ENCODE peak calls at places on chromosomes 1 and 21, in four cellular contexts. One of them, this sample, is unnamed.
A peak's percentile ranks its signal among the peaks of the same experiment; 100 is the strongest.

GRCh38 chr1:67586596-67586995 is 98.4 kb upstream of the GADD45A start:
- DNase-seq in esophagus squamous epithelium: no peak
- DNase-seq in suprapubic skin: no peak
- DNase-seq in fibroblast of mammary gland: peak; percentile 48
- DNase-seq in this sample: no peak

GRCh38 chr1:203324103-203325003 is 19.0 kb downstream of the BTG2 start:
- DNase-seq in esophagus squamous epithelium: no peak
- DNase-seq in suprapubic skin: no peak
- DNase-seq in fibroblast of mammary gland: no peak
- DNase-seq in this sample: no peak

GRCh38 chr1:169999357-169999756 is 75.1 kb downstream of the KIFAP3 start:
- DNase-seq in esophagus squamous epithelium: no peak
- DNase-seq in suprapubic skin: no peak
- DNase-seq in fibroblast of mammary gland: peak; percentile 90
- DNase-seq in this sample: no peak

GRCh38 chr1:200780545-200781444 is 42.1 kb downstream of the CAMSAP2 start:
- DNase-seq in esophagus squamous epithelium: no peak
- DNase-seq in suprapubic skin: no peak
- DNase-seq in fibroblast of mammary gland: peak; percentile 20
- DNase-seq in this sample: no peak

GRCh38 chr1:168236836-168237611 is 11.2 kb downstream of the SFT2D2 start:
- DNase-seq in esophagus squamous epithelium: no peak
- DNase-seq in suprapubic skin: no peak
- DNase-seq in fibroblast of mammary gland: peak; percentile 69
- DNase-seq in this sample: no peak

GRCh38 chr1:236608930-236609726 is 4.8 kb upstream of the HEATR1 start:
- DNase-seq in esophagus squamous epithelium: no peak
- DNase-seq in suprapubic skin: no peak
- DNase-seq in fibroblast of mammary gland: peak; percentile 64
- DNase-seq in this sample: no peak

GRCh38 chr1:231011360-231011759 is 28.7 kb downstream of the FAM89A start:
- DNase-seq in esophagus squamous epithelium: no peak
- DNase-seq in suprapubic skin: no peak
- DNase-seq in fibroblast of mammary gland: no peak
- DNase-seq in this sample: no peak

GRCh38 chr1:109812691-109813393 is 49.1 kb upstream of the EPS8L3 start:
- DNase-seq in esophagus squamous epithelium: no peak
- DNase-seq in suprapubic skin: no peak
- DNase-seq in fibroblast of mammary gland: no peak
- DNase-seq in this sample: no peak

GRCh38 chr1:40404670-40405462 is 31.3 kb downstream of the SMAP2 start:
- DNase-seq in esophagus squamous epithelium: no peak
- DNase-seq in suprapubic skin: no peak
- DNase-seq in fibroblast of mammary gland: peak; percentile 77
- DNase-seq in this sample: no peak

GRCh38 chr1:215606564-215607168 is 39.6 kb downstream of the KCTD3 start:
- DNase-seq in esophagus squamous epithelium: no peak
- DNase-seq in suprapubic skin: no peak
- DNase-seq in fibroblast of mammary gland: peak; percentile 47
- DNase-seq in this sample: no peak

GRCh38 chr21:43591468-43592050 is 67.7 kb downstream of the HSF2BP start:
- DNase-seq in esophagus squamous epithelium: no peak
- DNase-seq in suprapubic skin: no peak
- DNase-seq in fibroblast of mammary gland: peak; percentile 84
- DNase-seq in this sample: no peak

GRCh38 chr1:38213720-38214367 is 167.3 kb upstream of the POU3F1 start:
- DNase-seq in esophagus squamous epithelium: no peak
- DNase-seq in suprapubic skin: no peak
- DNase-seq in fibroblast of mammary gland: no peak
- DNase-seq in this sample: no peak

GRCh38 chr1:113783254-113784103 is 24.2 kb upstream of the PHTF1 start:
- DNase-seq in esophagus squamous epithelium: no peak
- DNase-seq in suprapubic skin: no peak
- DNase-seq in fibroblast of mammary gland: peak; percentile 60
- DNase-seq in this sample: no peak

GRCh38 chr1:169928438-169929209 is 34.9 kb upstream of the SCYL3 start:
- DNase-seq in esophagus squamous epithelium: no peak
- DNase-seq in suprapubic skin: no peak
- DNase-seq in fibroblast of mammary gland: peak; percentile 76
- DNase-seq in this sample: no peak

GRCh38 chr1:180167021-180167701 is 12.5 kb downstream of the QSOX1 start:
- DNase-seq in esophagus squamous epithelium: no peak
- DNase-seq in suprapubic skin: no peak
- DNase-seq in fibroblast of mammary gland: no peak
- DNase-seq in this sample: no peak

GRCh38 chr1:223704921-223705878 is 7.1 kb upstream of the CAPN2 start:
- DNase-seq in esophagus squamous epithelium: no peak
- DNase-seq in suprapubic skin: peak; percentile 69
- DNase-seq in fibroblast of mammary gland: peak; percentile 45
- DNase-seq in this sample: no peak

GRCh38 chr1:186722711-186723309 is 42.6 kb upstream of the PTGS2 start:
- DNase-seq in esophagus squamous epithelium: no peak
- DNase-seq in suprapubic skin: no peak
- DNase-seq in fibroblast of mammary gland: peak; percentile 59
- DNase-seq in this sample: no peak

GRCh38 chr1:115184260-115184950 is 95.1 kb upstream of the TSPAN2 start:
- DNase-seq in esophagus squamous epithelium: no peak
- DNase-seq in suprapubic skin: no peak
- DNase-seq in fibroblast of mammary gland: peak; percentile 66
- DNase-seq in this sample: no peak

GRCh38 chr1:86775395-86775794 is 71.0 kb downstream of the SH3GLB1 start:
- DNase-seq in esophagus squamous epithelium: no peak
- DNase-seq in suprapubic skin: no peak
- DNase-seq in fibroblast of mammary gland: no peak
- DNase-seq in this sample: no peak

GRCh38 chr21:33229099-33229775 is 501 bp upstream of the IFNAR2 start:
- DNase-seq in esophagus squamous epithelium: no peak
- DNase-seq in suprapubic skin: no peak
- DNase-seq in fibroblast of mammary gland: no peak
- DNase-seq in this sample: no peak

GRCh38 chr21:33229776-33230517 is at the start of gene IFNAR2:
- DNase-seq in esophagus squamous epithelium: no peak
- DNase-seq in suprapubic skin: no peak
- DNase-seq in fibroblast of mammary gland: peak; percentile 38
- DNase-seq in this sample: peak; percentile 89

GRCh38 chr21:33231526-33231925 is 1.8 kb downstream of the IFNAR2 start:
- DNase-seq in esophagus squamous epithelium: no peak
- DNase-seq in suprapubic skin: no peak
- DNase-seq in fibroblast of mammary gland: no peak
- DNase-seq in this sample: no peak

GRCh38 chr21:33232640-33233039 is 2.9 kb downstream of the IFNAR2 start:
- DNase-seq in esophagus squamous epithelium: no peak
- DNase-seq in suprapubic skin: no peak
- DNase-seq in fibroblast of mammary gland: no peak
- DNase-seq in this sample: no peak

DNA sequence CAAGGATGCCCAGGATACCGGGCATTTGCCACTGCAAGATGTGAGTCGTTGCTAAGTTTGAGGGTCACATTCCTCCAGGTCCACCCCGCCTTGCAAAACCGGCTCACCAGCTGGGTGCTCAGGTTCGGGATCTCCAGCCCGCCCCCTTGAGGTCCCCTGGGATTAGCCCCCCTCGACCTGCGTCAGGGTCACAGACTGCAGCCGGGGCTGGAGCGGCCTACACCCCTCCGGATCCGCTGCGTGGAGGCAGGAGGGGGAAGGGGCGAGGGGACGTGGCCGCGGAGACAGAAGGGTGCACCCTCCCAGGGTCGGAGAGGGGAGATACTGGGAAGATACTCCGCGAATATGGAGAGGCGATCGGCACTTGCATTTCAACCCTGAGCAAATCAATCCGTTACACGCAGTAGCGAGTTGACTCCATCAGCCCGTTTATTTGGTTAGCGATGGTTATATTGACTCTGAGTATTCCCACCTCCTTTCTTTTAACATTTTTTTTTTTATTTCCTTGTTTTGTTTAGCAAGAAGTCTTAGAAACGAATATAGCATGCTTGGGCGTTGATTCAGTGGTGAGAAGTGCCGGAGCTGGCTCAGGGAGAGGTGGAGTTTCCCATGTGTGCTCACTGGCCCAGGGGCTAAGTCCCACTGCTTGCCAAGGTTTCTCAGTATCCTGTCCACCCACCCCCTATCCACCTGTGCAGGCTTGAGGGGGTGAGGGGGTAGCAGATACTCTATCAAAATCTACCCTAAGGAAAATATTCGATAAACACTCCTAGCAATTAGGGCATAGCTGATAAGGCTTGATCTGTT is 983 bp downstream of the IFNAR2 start:
- DNase-seq in esophagus squamous epithelium: no peak
- DNase-seq in suprapubic skin: peak; percentile 84
- DNase-seq in fibroblast of mammary gland: peak; percentile 54
- DNase-seq in this sample: peak; percentile 85
- TF ChIP-seq CTCF in esophagus squamous epithelium: no peak
- TF ChIP-seq CTCF in suprapubic skin: no peak
- TF ChIP-seq CTCF in fibroblast of mammary gland: no peak
- TF ChIP-seq CTCF in this sample: peak; percentile 11

DNA sequence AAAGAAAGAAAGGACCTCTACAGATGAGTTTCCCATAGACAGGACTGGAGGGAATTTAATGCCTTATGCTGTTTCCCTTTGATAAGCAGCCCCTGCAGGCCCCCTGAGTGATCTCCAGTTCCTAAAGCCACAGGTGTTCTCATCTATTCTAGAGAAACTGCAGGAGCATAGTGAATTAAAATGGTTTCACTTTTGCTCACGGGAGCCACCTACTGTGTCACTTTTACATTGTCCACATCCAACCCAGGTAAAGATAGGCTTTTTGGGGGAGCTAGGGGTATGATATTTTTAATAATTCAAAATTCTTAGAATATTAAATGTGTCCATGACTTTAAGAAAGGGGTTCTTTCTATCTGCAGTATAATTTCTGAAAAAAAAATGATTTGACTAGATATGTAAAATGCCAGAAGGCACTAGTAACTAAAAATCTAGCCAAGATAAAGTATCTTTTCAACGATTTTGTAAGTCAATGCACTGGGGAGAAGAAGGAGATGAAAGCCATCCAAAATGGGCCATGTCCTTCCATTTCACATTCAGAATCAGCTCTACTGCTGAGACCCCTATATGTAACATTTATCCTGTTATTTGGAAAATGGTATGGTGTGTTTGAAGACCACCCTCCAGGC is 267.3 kb upstream of the DUSP10 start:
- DNase-seq in esophagus squamous epithelium: no peak
- DNase-seq in suprapubic skin: no peak
- DNase-seq in fibroblast of mammary gland: peak; percentile 32
- DNase-seq in this sample: no peak
- TF ChIP-seq CTCF in esophagus squamous epithelium: peak; percentile 22
- TF ChIP-seq CTCF in suprapubic skin: no peak
- TF ChIP-seq CTCF in fibroblast of mammary gland: peak; percentile 28
- TF ChIP-seq CTCF in this sample: peak; percentile 61

GRCh38 chr1:31883357-31883942 is 54.7 kb downstream of the PTP4A2 start:
- DNase-seq in esophagus squamous epithelium: no peak
- DNase-seq in suprapubic skin: no peak
- DNase-seq in fibroblast of mammary gland: no peak
- DNase-seq in this sample: no peak

GRCh38 chr1:31881698-31882000 is 56.5 kb downstream of the PTP4A2 start:
- DNase-seq in esophagus squamous epithelium: no peak
- DNase-seq in suprapubic skin: no peak
- DNase-seq in fibroblast of mammary gland: no peak
- DNase-seq in this sample: no peak

GRCh38 chr1:31879981-31880608 is 58.1 kb downstream of the PTP4A2 start:
- DNase-seq in esophagus squamous epithelium: no peak
- DNase-seq in suprapubic skin: no peak
- DNase-seq in fibroblast of mammary gland: no peak
- DNase-seq in this sample: no peak

GRCh38 chr1:31878018-31878417 is 60.1 kb downstream of the PTP4A2 start:
- DNase-seq in esophagus squamous epithelium: no peak
- DNase-seq in suprapubic skin: no peak
- DNase-seq in fibroblast of mammary gland: peak; percentile 9
- DNase-seq in this sample: no peak

GRCh38 chr1:31880957-31881697 is 57.0 kb downstream of the PTP4A2 start:
- DNase-seq in esophagus squamous epithelium: no peak
- DNase-seq in suprapubic skin: no peak
- DNase-seq in fibroblast of mammary gland: no peak
- DNase-seq in this sample: no peak
- TF ChIP-seq CTCF in esophagus squamous epithelium: no peak
- TF ChIP-seq CTCF in suprapubic skin: no peak
- TF ChIP-seq CTCF in fibroblast of mammary gland: no peak
- TF ChIP-seq CTCF in this sample: no peak

DNA sequence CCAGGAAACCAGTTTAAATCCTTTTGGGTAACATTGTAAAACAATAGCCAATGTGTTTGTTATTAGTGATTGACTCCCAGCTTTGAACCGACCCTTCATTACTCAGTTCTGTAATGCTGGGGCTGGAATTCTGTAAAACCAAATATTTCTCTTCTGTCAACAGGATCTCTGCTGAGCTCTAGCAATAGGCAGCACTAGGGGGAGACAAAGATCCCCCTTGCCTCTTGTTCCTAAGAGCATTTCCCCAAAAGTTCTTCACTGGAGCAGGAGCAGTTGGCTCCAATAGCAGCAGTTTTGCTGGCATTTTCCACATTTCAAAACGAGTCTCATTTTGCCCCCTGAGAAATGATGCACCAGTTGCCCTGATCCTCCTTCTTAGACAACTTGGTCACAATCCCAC is 1671.1 kb downstream of the MRPL39 start:
- DNase-seq in esophagus squamous epithelium: no peak
- DNase-seq in suprapubic skin: no peak
- DNase-seq in fibroblast of mammary gland: peak; percentile 5
- DNase-seq in this sample: no peak
- TF ChIP-seq CTCF in esophagus squamous epithelium: no peak
- TF ChIP-seq CTCF in suprapubic skin: peak; percentile 28
- TF ChIP-seq CTCF in fibroblast of mammary gland: no peak
- TF ChIP-seq CTCF in this sample: no peak

GRCh38 chr1:178033019-178033418 is 60.9 kb upstream of the RASAL2 start:
- DNase-seq in esophagus squamous epithelium: no peak
- DNase-seq in suprapubic skin: no peak
- DNase-seq in fibroblast of mammary gland: no peak
- DNase-seq in this sample: no peak

GRCh38 chr1:178030452-178030851 is 60.6 kb upstream of the SEC16B start:
- DNase-seq in esophagus squamous epithelium: no peak
- DNase-seq in suprapubic skin: no peak
- DNase-seq in fibroblast of mammary gland: no peak
- DNase-seq in this sample: no peak

GRCh38 chr1:178028973-178029481 is 59.2 kb upstream of the SEC16B start:
- DNase-seq in esophagus squamous epithelium: no peak
- DNase-seq in suprapubic skin: no peak
- DNase-seq in fibroblast of mammary gland: no peak
- DNase-seq in this sample: no peak

GRCh38 chr1:178034676-178035075 is 59.2 kb upstream of the RASAL2 start:
- DNase-seq in esophagus squamous epithelium: no peak
- DNase-seq in suprapubic skin: no peak
- DNase-seq in fibroblast of mammary gland: no peak
- DNase-seq in this sample: no peak

GRCh38 chr1:178031856-178032320 is 62.0 kb upstream of the RASAL2 start:
- DNase-seq in esophagus squamous epithelium: peak; percentile 3
- DNase-seq in suprapubic skin: peak; percentile 94
- DNase-seq in fibroblast of mammary gland: peak; percentile 93
- DNase-seq in this sample: peak; percentile 92
- TF ChIP-seq CTCF in esophagus squamous epithelium: peak; percentile 78
- TF ChIP-seq CTCF in suprapubic skin: peak; percentile 77
- TF ChIP-seq CTCF in fibroblast of mammary gland: peak; percentile 94
- TF ChIP-seq CTCF in this sample: peak; percentile 90

GRCh38 chr1:28257736-28258135 is 1.6 kb upstream of the SESN2 start:
- DNase-seq in esophagus squamous epithelium: no peak
- DNase-seq in suprapubic skin: no peak
- DNase-seq in fibroblast of mammary gland: no peak
- DNase-seq in this sample: no peak
- TF ChIP-seq CTCF in esophagus squamous epithelium: no peak
- TF ChIP-seq CTCF in suprapubic skin: no peak
- TF ChIP-seq CTCF in fibroblast of mammary gland: no peak
- TF ChIP-seq CTCF in this sample: no peak